ENCODE peak calls at places on chromosomes 16 and 17, in seven cellular contexts. A is lung, P is H9, Q is prostate gland, J is transverse colon, F is fibroblast of lung, L is vagina. I is an unnamed sample.

GRCh38 chr17:33209671-33210070 is 83.4 kb downstream of the ASIC2 start:
- DNase-seq in P (peak; percentile 7), A (no peak), Q (no peak), L (no peak), J (no peak), F (peak; percentile 44), I (no peak)

GRCh38 chr16:54422569-54422978 is 136.0 kb upstream of the IRX3 start:
- DNase-seq in A (no peak), P (no peak), F (no peak), L (no peak), Q (peak; percentile 39), J (no peak), I (no peak)

GRCh38 chr17:48624544-48625501 is 1.3 kb downstream of the HOXB9 start:
- DNase-seq in P (peak; percentile 87), F (no peak), A (no peak), Q (no peak), L (no peak), J (peak; percentile 51), I (no peak)

GRCh38 chr17:45227101-45227591 is 5.5 kb downstream of the FMNL1 start:
- DNase-seq in F (no peak), P (no peak), A (no peak), L (no peak), J (peak; percentile 66), Q (no peak), I (no peak)

GRCh38 chr17:4064366-4064765 is 78.5 kb downstream of the ZZEF1 start:
- DNase-seq in J (no peak), F (no peak), L (no peak), Q (no peak), A (no peak), P (no peak), I (peak; percentile 76)

GRCh38 chr16:48687421-48688038 is 77.5 kb upstream of the N4BP1 start:
- DNase-seq in F (peak; percentile 47), J (peak; percentile 18), Q (peak; percentile 9), L (no peak), P (peak; percentile 66), A (peak; percentile 41), I (peak; percentile 44)

GRCh38 chr16:56279132-56279531 is 87.8 kb downstream of the GNAO1 start:
- DNase-seq in Q (no peak), J (peak; percentile 35), L (no peak), F (no peak), P (no peak), A (no peak), I (no peak)

GRCh38 chr17:57622886-57623433 is 122.1 kb downstream of the CCDC182 start:
- DNase-seq in J (no peak), P (no peak), Q (no peak), L (no peak), F (peak; percentile 87), A (no peak), I (no peak)

GRCh38 chr16:73813523-73813922 is 483.1 kb upstream of the PSMD7 start:
- DNase-seq in L (no peak), Q (no peak), F (no peak), P (peak; percentile 30), J (no peak), A (no peak), I (no peak)

GRCh38 chr16:30131869-30132475 is 9.0 kb upstream of the MAPK3 start:
- DNase-seq in J (no peak), F (no peak), A (no peak), Q (no peak), P (no peak), L (no peak), I (no peak)

GRCh38 chr17:10125761-10126553 is 72.4 kb downstream of the GAS7 start:
- DNase-seq in Q (no peak), J (no peak), L (no peak), P (no peak), F (no peak), A (no peak), I (no peak)

GRCh38 chr16:26905336-26905735 is 161.4 kb upstream of the C16orf82 start:
- DNase-seq in P (no peak), A (no peak), F (peak; percentile 78), Q (no peak), J (no peak), L (no peak), I (no peak)

GRCh38 chr17:81488276-81488860 is 24.2 kb downstream of the ACTG1 start:
- DNase-seq in L (no peak), J (no peak), A (no peak), Q (no peak), F (no peak), P (no peak), I (no peak)

GRCh38 chr17:28737770-28738679 is 5.8 kb upstream of the TRAF4 start:
- DNase-seq in J (peak; percentile 69), P (no peak), A (no peak), Q (no peak), L (no peak), F (no peak), I (no peak)

GRCh38 chr17:57766307-57766943 is 21.3 kb upstream of the CCDC182 start:
- DNase-seq in L (no peak), A (no peak), F (no peak), P (no peak), J (no peak), Q (peak; percentile 62), I (no peak)

DNA sequence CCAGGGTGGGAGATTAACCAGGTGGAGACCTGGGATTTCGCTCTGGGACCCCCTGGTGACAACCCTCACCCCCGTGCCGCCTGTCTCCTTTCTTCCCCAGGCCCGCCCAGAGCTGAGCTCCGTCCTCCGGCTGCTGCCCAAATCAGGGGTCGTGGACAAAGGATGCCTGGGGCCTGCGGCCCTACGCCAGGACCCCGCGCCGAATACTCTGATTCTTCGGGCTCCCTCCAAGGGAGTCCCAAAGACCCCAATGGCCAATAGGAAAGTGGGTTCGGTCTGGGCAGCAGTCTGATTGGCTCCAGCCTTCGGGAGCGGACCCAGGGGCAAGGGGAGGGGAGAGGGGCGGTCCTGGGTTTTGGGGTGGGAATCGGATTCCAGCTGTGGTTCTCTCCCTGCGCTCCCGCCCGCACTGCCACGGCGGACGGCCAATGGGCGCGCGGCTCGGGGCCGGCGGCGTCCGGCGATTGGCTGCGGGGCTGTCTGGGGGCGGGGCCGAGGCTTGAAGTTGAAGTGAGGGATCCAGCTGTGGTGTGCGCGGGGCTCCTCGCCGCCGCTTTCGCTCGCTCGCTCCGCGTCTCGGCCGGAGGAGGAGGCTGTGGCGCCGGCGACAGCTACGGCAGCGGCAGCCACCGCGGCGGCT is at the start of gene CACNA1G:
- DNase-seq in P (peak; percentile 100), F (peak; percentile 70), Q (peak; percentile 81), J (peak; percentile 92), A (peak; percentile 82), L (peak; percentile 96), I (peak; percentile 93)
- H3K4me1 ChIP-seq in P (peaks cover under 1% of the 10 kb centered on the region), F (peaks cover 14% of the 10 kb centered on the region), Q (peaks cover 19% of the 10 kb centered on the region), J (peaks cover 43% of the 10 kb centered on the region), A (no peaks in the 10 kb centered on the region), L (peaks cover 69% of the 10 kb centered on the region), I (peaks cover 24% of the 10 kb centered on the region)

GRCh38 chr17:30720013-30720471 is 104.5 kb downstream of the CRLF3 start:
- DNase-seq in A (no peak), P (peak; percentile 23), L (peak; percentile 54), J (peak; percentile 6), Q (no peak), F (no peak), I (no peak)

GRCh38 chr17:30717290-30718098 is 107.0 kb downstream of the CRLF3 start:
- DNase-seq in J (peak; percentile 4), F (no peak), L (peak; percentile 44), P (peak; percentile 12), A (no peak), Q (no peak), I (no peak)

DNA sequence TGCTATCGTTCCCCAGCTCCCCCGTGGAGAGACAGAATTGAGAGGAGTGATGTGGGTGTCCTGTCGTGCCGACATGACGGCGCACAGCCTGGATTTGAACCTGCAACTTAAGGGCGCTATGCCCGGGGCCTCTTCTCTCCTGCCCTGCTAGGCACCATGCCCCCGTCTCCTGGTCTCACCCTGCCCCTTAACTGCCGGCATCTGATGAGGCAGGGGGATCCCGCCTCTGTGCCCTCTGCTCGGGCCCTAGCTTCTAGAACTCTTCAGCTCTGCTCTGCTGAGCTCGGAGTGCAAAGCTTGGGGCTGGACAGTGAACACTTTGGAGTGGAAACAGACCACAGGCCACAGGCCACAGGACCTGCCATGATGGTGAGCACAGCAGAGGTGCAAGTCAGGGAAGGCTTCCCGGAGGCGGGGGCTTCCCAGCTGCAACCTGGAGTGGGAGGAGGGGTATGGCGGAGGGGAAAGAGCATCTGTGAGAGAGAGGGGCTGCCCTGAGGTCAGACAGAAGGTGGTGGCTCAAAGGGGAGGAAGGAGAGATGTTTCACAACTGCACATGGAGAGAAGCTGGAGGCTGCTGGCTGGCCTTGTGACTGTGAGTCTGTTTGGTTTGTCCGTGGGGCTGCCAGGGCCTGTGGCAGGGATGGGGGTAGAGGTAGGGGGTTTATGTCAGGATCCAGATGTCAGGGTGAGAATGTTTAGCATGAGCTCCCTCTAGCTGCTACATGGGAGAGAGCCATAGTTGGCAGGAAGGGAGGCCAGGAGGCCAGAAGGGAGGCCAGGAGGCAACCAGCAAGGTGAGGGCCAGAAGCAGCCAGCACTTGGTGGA is 107.8 kb downstream of the CRLF3 start:
- DNase-seq in A (no peak), J (no peak), P (peak; percentile 56), Q (no peak), L (no peak), F (no peak), I (no peak)
- TF ChIP-seq CTCF in A (no peak), J (no peak), P (peak; percentile 50), Q (no peak), L (no peak), F (peak; percentile 26), I (no peak)

DNA sequence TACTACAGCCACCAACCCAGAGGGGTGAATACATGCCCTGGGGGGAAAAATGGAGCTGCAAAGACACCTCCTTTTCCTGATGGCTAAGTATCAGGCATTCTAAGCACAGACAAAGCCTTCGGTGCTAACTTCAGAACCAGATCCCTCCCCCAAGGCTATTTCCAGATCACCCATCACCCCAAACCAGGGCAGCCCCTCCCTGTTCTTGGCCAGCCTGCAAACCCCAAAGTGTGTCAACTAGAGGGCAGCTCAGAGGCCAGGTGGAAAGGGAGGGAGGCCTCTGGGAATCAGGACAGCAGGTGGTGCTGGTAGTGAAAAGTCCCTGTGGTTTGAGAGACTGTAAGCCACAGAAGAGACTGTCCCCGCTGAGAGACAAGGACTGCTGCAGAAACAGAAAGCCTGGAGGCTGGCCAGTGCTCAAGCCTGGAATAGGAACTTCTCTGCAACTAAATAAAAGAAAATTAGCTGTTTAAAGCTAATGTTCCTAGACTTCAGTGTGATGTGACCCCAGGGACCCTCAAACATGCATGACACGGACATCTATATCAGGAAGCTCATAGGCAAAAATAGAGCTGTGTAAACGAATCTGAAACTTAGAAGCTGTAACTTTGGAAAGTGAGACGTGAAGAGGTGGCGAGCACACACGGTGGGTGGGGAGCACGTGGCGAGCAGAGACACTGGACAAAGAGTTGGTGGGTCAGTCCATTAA is 9.1 kb downstream of the TUBG1 start:
- DNase-seq in J (peak; percentile 73), L (no peak), F (peak; percentile 24), A (peak; percentile 33), Q (peak; percentile 63), P (peak; percentile 91), I (peak; percentile 86)
- H3K4me1 ChIP-seq in J (peaks cover 12% of the 10 kb centered on the region), L (peaks cover 10% of the 10 kb centered on the region), F (no peaks in the 10 kb centered on the region), A (no peaks in the 10 kb centered on the region), Q (peaks cover 3% of the 10 kb centered on the region), P (no peaks in the 10 kb centered on the region), I (peaks cover 18% of the 10 kb centered on the region)

GRCh38 chr16:70511833-70512232 is 11.5 kb downstream of the COG4 start:
- DNase-seq in F (no peak), L (no peak), Q (no peak), J (no peak), P (no peak), A (no peak), I (no peak)

GRCh38 chr16:70510216-70510615 is 13.1 kb downstream of the COG4 start:
- DNase-seq in L (no peak), J (no peak), F (no peak), Q (no peak), P (no peak), A (no peak), I (no peak)

GRCh38 chr16:70512456-70512855 is 10.9 kb downstream of the COG4 start:
- DNase-seq in J (no peak), F (peak; percentile 50), A (no peak), Q (no peak), L (no peak), P (no peak), I (no peak)

GRCh38 chr16:70508752-70509151 is 14.6 kb downstream of the COG4 start:
- DNase-seq in Q (no peak), A (no peak), J (no peak), L (no peak), F (no peak), P (no peak), I (no peak)
- TF ChIP-seq CTCF in Q (no peak), A (peak; percentile 4), J (no peak), L (no peak), F (no peak), P (peak; percentile 24), I (no peak)